ENCODE peak calls at places on chromosomes 16 and 17, in six cellular contexts. O is mucosa of descending colon, N is uterus, T is thoracic aorta, V is A549, Q is ascending aorta. X is an unnamed sample.

GRCh38 chr17:50863931-50864330 is 2.2 kb downstream of the TOB1 start:
- DNase-seq in T (no peak), Q (no peak), V (no peak), N (no peak), O (no peak), X (no peak)

GRCh38 chr17:13074026-13074425 is 56.2 kb upstream of the ELAC2 start:
- DNase-seq in V (no peak), T (no peak), O (no peak), Q (no peak), N (no peak), X (no peak)

GRCh38 chr16:87531418-87531817 is 38.6 kb upstream of the ZCCHC14 start:
- DNase-seq in T (no peak), O (no peak), N (no peak), Q (no peak), V (no peak), X (no peak)

GRCh38 chr17:47878203-47879027 is 17.6 kb upstream of the SP2 start:
- DNase-seq in O (no peak), Q (no peak), N (no peak), T (no peak), V (no peak), X (no peak)

GRCh38 chr17:38925263-38925995 is at the start of gene LASP1NB:
- DNase-seq in O (no peak), T (no peak), V (no peak), N (peak; percentile 69), Q (peak; percentile 62), X (peak; percentile 72)

GRCh38 chr17:28328325-28328724 is 6.9 kb downstream of the IFT20 start:
- DNase-seq in T (no peak), V (no peak), Q (no peak), N (no peak), O (no peak), X (no peak)

GRCh38 chr17:75404739-75405364 is 626 bp downstream of the GRB2 start:
- DNase-seq in O (peak; percentile 69), N (peak; percentile 43), Q (peak; percentile 71), T (no peak), V (peak; percentile 58), X (no peak)

GRCh38 chr17:59680314-59680713 is 26.9 kb downstream of the PTRH2 start:
- DNase-seq in V (no peak), N (no peak), O (no peak), Q (no peak), T (no peak), X (no peak)

GRCh38 chr17:37399404-37399803 is 7.2 kb downstream of the ACACA start:
- DNase-seq in O (no peak), V (no peak), T (no peak), N (no peak), Q (no peak), X (no peak)

GRCh38 chr17:73142763-73143395 is 21.9 kb upstream of the SSTR2 start:
- DNase-seq in Q (no peak), N (no peak), V (no peak), O (no peak), T (no peak), X (no peak)

GRCh38 chr16:69111216-69111615 is 5.8 kb downstream of the HAS3 start:
- DNase-seq in O (no peak), N (no peak), T (no peak), V (no peak), Q (no peak), X (no peak)
- H3K4me1 ChIP-seq in O (peaks cover 16% of the 10 kb centered on the region), N (peaks cover 16% of the 10 kb centered on the region), T (peaks cover 16% of the 10 kb centered on the region), V (peaks cover 18% of the 10 kb centered on the region), Q (peaks cover 20% of the 10 kb centered on the region), X (peaks cover 13% of the 10 kb centered on the region)

DNA sequence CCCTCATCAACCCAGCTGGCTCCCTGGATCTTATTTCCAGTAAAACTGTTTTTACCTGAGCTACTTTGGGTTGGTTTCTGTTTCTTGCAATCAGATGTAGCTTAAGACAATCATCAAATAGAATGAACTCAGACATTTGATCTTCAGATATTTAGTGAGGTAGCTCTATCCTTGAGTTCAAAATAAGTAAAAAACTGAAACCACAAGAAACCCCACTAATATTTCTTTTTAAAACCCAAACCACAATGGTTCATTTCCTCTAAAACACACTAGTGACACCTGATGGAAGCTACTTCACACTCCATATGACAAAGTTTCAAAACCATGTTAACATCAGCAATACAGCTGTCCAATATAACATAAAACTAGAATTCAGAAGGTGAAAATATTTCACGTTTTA is 37.8 kb downstream of the CACNG1 start:
- DNase-seq in Q (no peak), V (no peak), O (no peak), T (no peak), N (no peak), X (no peak)
- TF ChIP-seq CTCF in Q (no peak), V (no peak), O (no peak), T (no peak), N (no peak), X (no peak)

GRCh38 chr16:51120289-51121008 is 30.6 kb downstream of the SALL1 start:
- DNase-seq in V (no peak), Q (no peak), N (no peak), O (no peak), T (no peak), X (no peak)
- H3K4me1 ChIP-seq in V (no peaks in the 10 kb centered on the region), Q (no peaks in the 10 kb centered on the region), N (no peaks in the 10 kb centered on the region), O (no peaks in the 10 kb centered on the region), T (no peaks in the 10 kb centered on the region), X (no peaks in the 10 kb centered on the region)

GRCh38 chr16:74726736-74727135 is 26.1 kb upstream of the MLKL start:
- DNase-seq in N (no peak), V (no peak), O (no peak), Q (no peak), T (no peak), X (no peak)
- TF ChIP-seq CTCF in N (no peak), V (peak; percentile 45), O (peak; percentile 33), Q (no peak), T (peak; percentile 11), X (no peak)